ENCODE peak calls at places on chromosomes 16 and 17, in five cellular contexts. R is AG10803, M is BE2C, K is omental fat pad, C is left ventricle myocardium inferior. V is an unnamed sample.

GRCh38 chr17:50151937-50152547 is 1.6 kb upstream of the PPP1R9B start:
- DNase-seq in C (peak), K (peak), R (peak), M (peak), V (no peak)

GRCh38 chr17:27649929-27650328 is 18.9 kb downstream of the LGALS9 start:
- DNase-seq in M (no peak), K (no peak), C (peak), R (no peak), V (no peak)

GRCh38 chr16:61792194-61792904 is 243.9 kb downstream of the CDH8 start:
- DNase-seq in C (no peak), R (peak), K (no peak), M (no peak), V (no peak)

GRCh38 chr16:61813339-61813738 is 222.9 kb downstream of the CDH8 start:
- DNase-seq in C (no peak), K (no peak), M (no peak), R (no peak), V (no peak)

GRCh38 chr16:11181242-11181888 is 74.6 kb downstream of the SOCS1 start:
- DNase-seq in K (no peak), C (no peak), M (no peak), R (no peak), V (no peak)

GRCh38 chr16:48617711-48618148 is 7.8 kb upstream of the N4BP1 start:
- DNase-seq in K (no peak), C (peak), R (peak), M (no peak), V (no peak)

GRCh38 chr17:81253358-81254131 is 14.4 kb downstream of the NDUFAF8 start:
- DNase-seq in K (peak), C (no peak), R (peak), M (peak), V (no peak)

GRCh38 chr17:50184611-50185398 is 16.6 kb downstream of the COL1A1 start:
- DNase-seq in K (no peak), M (no peak), R (peak), C (peak), V (no peak)

GRCh38 chr17:8710766-8711165 is 33.9 kb downstream of the CCDC42 start:
- DNase-seq in K (no peak), M (no peak), C (no peak), R (no peak), V (no peak)

GRCh38 chr16:65125871-65126270 is 4.0 kb upstream of the CDH11 start:
- DNase-seq in M (no peak), C (no peak), R (peak), K (no peak), V (no peak)

GRCh38 chr16:66205287-66206167 is 161.0 kb upstream of the CDH5 start:
- DNase-seq in M (no peak), R (no peak), K (no peak), C (no peak), V (no peak)

GRCh38 chr16:53123753-53124152 is 69.0 kb downstream of the CHD9 start:
- DNase-seq in M (no peak), R (peak), C (no peak), K (no peak), V (no peak)

GRCh38 chr16:27430923-27431484 is 29.0 kb downstream of the IL21R start:
- DNase-seq in M (no peak), R (peak), C (no peak), K (no peak), V (no peak)

GRCh38 chr17:3710951-3711383 is 12.7 kb upstream of the HASPIN start:
- DNase-seq in C (no peak), K (no peak), R (peak), M (no peak), V (no peak)

GRCh38 chr16:15776572-15776971 is 80.3 kb downstream of the MYH11 start:
- DNase-seq in M (no peak), R (no peak), C (no peak), K (no peak), V (no peak)

GRCh38 chr16:15778204-15778743 is 78.6 kb downstream of the MYH11 start:
- DNase-seq in K (no peak), C (no peak), M (no peak), R (no peak), V (no peak)

GRCh38 chr16:15775663-15776304 is 81.0 kb downstream of the MYH11 start:
- DNase-seq in K (no peak), M (no peak), R (peak), C (no peak), V (no peak)

GRCh38 chr16:15778999-15779614 is 77.7 kb downstream of the MYH11 start:
- DNase-seq in K (no peak), C (no peak), M (no peak), R (no peak), V (no peak)

GRCh38 chr16:15777533-15778203 is 79.2 kb downstream of the MYH11 start:
- DNase-seq in K (no peak), M (peak), C (no peak), R (peak), V (no peak)
- TF ChIP-seq CTCF in K (no peak), M (peak), C (peak), R (peak), V (no peak)

GRCh38 chr17:64056269-64057005 is 36.0 kb upstream of the ICAM2 start:
- DNase-seq in R (no peak), C (no peak), M (no peak), K (no peak), V (no peak)
- TF ChIP-seq CTCF in R (no peak), C (no peak), M (no peak), K (no peak), V (no peak)

GRCh38 chr17:77507116-77507885 is 366.5 kb downstream of the SEC14L1 start:
- DNase-seq in R (no peak), M (peak), K (no peak), C (no peak), V (no peak)
- TF ChIP-seq CTCF in R (no peak), M (no peak), K (no peak), C (no peak), V (no peak)

DNA sequence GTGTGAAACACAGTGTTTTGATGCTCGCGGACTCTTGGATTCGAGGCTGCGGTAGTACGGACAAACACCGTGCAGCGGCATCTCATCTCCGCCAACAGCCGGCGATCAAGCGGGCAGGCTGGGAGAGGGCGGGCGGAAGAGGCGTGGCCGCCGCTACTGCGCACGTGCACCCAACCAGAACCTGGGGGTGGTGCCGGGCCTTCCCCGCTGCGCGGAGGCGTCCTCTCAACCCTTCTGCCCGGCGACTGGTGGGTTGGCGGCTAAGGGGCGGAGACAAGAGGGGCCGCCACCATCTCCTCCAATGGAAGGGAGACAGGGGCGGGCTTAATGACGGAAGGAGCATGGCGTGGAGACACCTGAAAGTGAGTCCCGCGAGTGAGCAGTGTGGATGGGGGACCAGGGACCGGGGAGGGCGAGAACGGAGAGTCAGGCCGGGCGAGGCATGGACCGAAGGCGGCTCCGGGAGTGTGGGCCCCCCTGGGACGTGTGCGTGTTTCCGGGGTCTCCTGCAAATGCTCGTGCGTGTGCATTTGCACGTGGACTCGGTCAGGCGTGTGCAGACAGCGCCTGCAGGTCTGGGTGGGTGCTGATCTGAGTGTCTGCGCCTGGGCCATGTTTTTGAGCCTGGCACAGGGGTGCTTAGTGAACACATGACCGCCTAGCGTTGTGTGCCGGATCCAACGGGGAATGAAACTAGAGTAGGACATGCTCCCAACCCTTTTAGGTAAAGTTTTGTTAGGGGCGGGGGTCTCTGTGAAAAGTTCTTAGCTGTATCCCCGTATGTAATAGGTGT is at the start of gene DHODH:
- DNase-seq in R (peak), M (peak), K (peak), C (peak), V (peak)
- TF ChIP-seq CTCF in R (no peak), M (peak), K (no peak), C (peak), V (no peak)

GRCh38 chr17:66290097-66290722 is 12.2 kb upstream of the PRKCA start:
- DNase-seq in R (no peak), C (no peak), K (no peak), M (peak), V (no peak)
- TF ChIP-seq CTCF in R (peak), C (peak), K (no peak), M (peak), V (no peak)

GRCh38 chr17:71757956-71758355 is 362.9 kb upstream of the SOX9 start:
- DNase-seq in R (no peak), M (no peak), C (no peak), K (no peak), V (no peak)

GRCh38 chr17:71762526-71762925 is 358.3 kb upstream of the SOX9 start:
- DNase-seq in R (no peak), C (no peak), K (no peak), M (no peak), V (no peak)

GRCh38 chr17:71759422-71760060 is 361.3 kb upstream of the SOX9 start:
- DNase-seq in C (no peak), K (no peak), M (no peak), R (no peak), V (no peak)

GRCh38 chr17:71757156-71757555 is 363.7 kb upstream of the SOX9 start:
- DNase-seq in R (peak), K (no peak), C (no peak), M (no peak), V (no peak)

GRCh38 chr17:71760062-71760720 is 360.6 kb upstream of the SOX9 start:
- DNase-seq in R (peak), K (no peak), M (no peak), C (no peak), V (no peak)
- TF ChIP-seq CTCF in R (no peak), K (no peak), M (peak), C (no peak), V (no peak)

GRCh38 chr17:59897090-59897489 is 4.2 kb downstream of the RPS6KB1 start:
- DNase-seq in C (no peak), R (peak), K (no peak), M (no peak), V (no peak)

GRCh38 chr17:59892251-59892848 is 393 bp downstream of the TUBD1 start:
- DNase-seq in M (no peak), K (peak), R (no peak), C (no peak), V (no peak)

GRCh38 chr17:59890720-59891119 is 2.0 kb downstream of the TUBD1 start:
- DNase-seq in K (no peak), M (no peak), C (no peak), R (peak), V (no peak)

GRCh38 chr17:59892849-59893616 is at the start of the genes RPS6KB1 and TUBD1:
- DNase-seq in R (peak), K (peak), C (peak), M (peak), V (peak)

DNA sequence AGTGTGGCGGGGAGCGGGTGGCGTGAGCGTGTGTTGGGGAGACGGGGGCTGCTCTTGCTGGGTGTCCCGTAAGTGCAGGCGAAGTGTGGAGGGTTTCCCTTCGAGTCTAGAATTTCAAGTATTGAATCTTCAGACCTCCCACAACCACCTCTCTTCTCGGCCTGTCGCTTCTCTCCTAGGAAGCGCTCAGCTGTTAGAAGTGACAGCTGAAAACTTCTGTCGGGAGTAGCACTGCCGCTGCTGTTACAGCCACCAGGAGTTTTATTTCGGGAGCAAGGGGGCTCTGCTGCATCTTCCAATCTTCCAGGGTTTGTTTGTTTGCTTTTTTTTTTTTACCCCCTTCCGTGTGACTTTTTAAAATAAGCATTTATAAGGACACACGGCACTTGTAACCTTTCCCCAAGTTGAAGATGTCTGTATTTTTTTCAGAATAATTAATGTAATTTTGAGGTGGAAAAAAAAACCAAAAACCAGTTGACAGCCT is 738 bp downstream of the RPS6KB1 start:
- DNase-seq in M (peak), R (peak), C (no peak), K (no peak), V (peak)
- TF ChIP-seq CTCF in M (peak), R (peak), C (peak), K (no peak), V (no peak)

GRCh38 chr17:9768381-9768934 is 22.9 kb downstream of the DHRS7C start:
- DNase-seq in R (peak), K (no peak), M (no peak), C (no peak), V (no peak)
- TF ChIP-seq CTCF in R (peak), K (no peak), M (no peak), C (peak), V (peak)

DNA sequence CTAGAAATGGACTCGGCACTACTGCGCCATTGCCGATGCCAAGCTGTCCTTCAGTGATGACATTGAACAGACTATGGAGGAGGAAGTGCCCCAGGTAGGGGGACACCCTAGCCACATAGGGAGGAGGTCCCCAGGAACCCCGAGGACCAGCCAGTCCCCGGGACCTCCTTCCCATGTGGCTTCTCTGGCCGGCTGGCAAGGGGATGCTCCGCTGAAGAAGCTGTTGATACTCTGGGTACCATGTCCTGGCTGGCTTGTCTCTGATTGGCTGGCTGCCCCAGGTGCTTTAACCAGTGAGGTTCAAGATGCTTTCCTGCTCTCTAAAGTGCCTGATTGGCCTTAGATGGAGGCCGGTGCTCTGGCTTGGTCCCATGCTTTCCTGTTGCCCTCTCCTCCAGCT is 103.6 kb downstream of the SDR42E1 start:
- DNase-seq in K (no peak), R (no peak), C (no peak), M (no peak), V (no peak)
- TF ChIP-seq CTCF in K (no peak), R (no peak), C (no peak), M (no peak), V (no peak)

GRCh38 chr17:61349350-61349749 is 50.3 kb upstream of the TBX2 start:
- DNase-seq in R (no peak), M (peak), C (no peak), K (no peak), V (no peak)
- TF ChIP-seq CTCF in R (peak), M (peak), C (peak), K (no peak), V (no peak)

V was measured in mesothelial cell of epicardium.